ENCODE peak calls at places on chromosomes 3 and 15, in seven cellular contexts. I, S, T, J, K, M and P are unnamed samples.

GRCh38 chr15:100931143-100931890 is 12.2 kb downstream of the LRRK1 start:
- DNase-seq in I (no peak), S (no peak), T (no peak), J (no peak), K (no peak), M (peak; percentile 7), P (no peak)

GRCh38 chr3:11570789-11571495 is 72.8 kb downstream of the VGLL4 start:
- DNase-seq in I (no peak), S (no peak), T (no peak), J (no peak), K (no peak), M (no peak), P (no peak)

GRCh38 chr15:26572606-26573350 is 200.1 kb downstream of the GABRB3 start:
- DNase-seq in I (no peak), S (no peak), T (no peak), J (no peak), K (no peak), M (no peak), P (no peak)

GRCh38 chr15:29675791-29676301 is 146.4 kb downstream of the TJP1 start:
- DNase-seq in I (peak; percentile 49), S (peak; percentile 74), T (no peak), J (no peak), K (no peak), M (no peak), P (no peak)

GRCh38 chr3:197792019-197792647 is 1.1 kb downstream of the LRCH3 start:
- DNase-seq in I (no peak), S (no peak), T (peak; percentile 10), J (no peak), K (no peak), M (peak; percentile 28), P (no peak)

GRCh38 chr15:64694816-64695215 is 80.6 kb downstream of the RBPMS2 start:
- DNase-seq in I (peak; percentile 17), S (no peak), T (no peak), J (no peak), K (no peak), M (peak; percentile 18), P (no peak)

GRCh38 chr3:120688121-120688520 is 6.1 kb upstream of the HGD start:
- DNase-seq in I (no peak), S (no peak), T (no peak), J (no peak), K (no peak), M (peak; percentile 74), P (no peak)

GRCh38 chr3:178320481-178321352 is 215.5 kb upstream of the KCNMB2 start:
- DNase-seq in I (no peak), S (no peak), T (no peak), J (no peak), K (no peak), M (peak; percentile 77), P (no peak)

GRCh38 chr3:161220850-161221753 is at the start of gene NMD3:
- DNase-seq in I (peak; percentile 97), S (peak; percentile 98), T (peak; percentile 57), J (peak; percentile 94), K (peak; percentile 97), M (peak; percentile 98), P (peak; percentile 96)

GRCh38 chr3:190574473-190574872 is 60.6 kb downstream of the IL1RAP start:
- DNase-seq in I (no peak), S (no peak), T (no peak), J (no peak), K (no peak), M (no peak), P (no peak)

GRCh38 chr3:128495435-128495970 is 2.5 kb upstream of the GATA2 start:
- DNase-seq in I (peak; percentile 54), S (peak; percentile 43), T (no peak), J (no peak), K (no peak), M (no peak), P (peak; percentile 75)

GRCh38 chr15:41291065-41291631 is 41.2 kb downstream of the OIP5 start:
- DNase-seq in I (peak; percentile 77), S (no peak), T (no peak), J (no peak), K (peak; percentile 59), M (peak; percentile 15), P (no peak)

GRCh38 chr3:151330374-151330773 is 1.0 kb upstream of the P2RY13 start:
- DNase-seq in I (no peak), S (no peak), T (no peak), J (no peak), K (no peak), M (no peak), P (no peak)

GRCh38 chr15:71379893-71380292 is 264.6 kb downstream of the THSD4 start:
- DNase-seq in I (no peak), S (no peak), T (no peak), J (no peak), K (no peak), M (peak; percentile 26), P (no peak)

GRCh38 chr3:126540342-126540849 is 16.4 kb downstream of the CHST13 start:
- DNase-seq in I (peak; percentile 54), S (peak; percentile 36), T (no peak), J (peak; percentile 47), K (peak; percentile 71), M (peak; percentile 79), P (peak; percentile 37)

GRCh38 chr15:85760531-85761371 is 34.0 kb downstream of the KLHL25 start:
- DNase-seq in I (peak; percentile 73), S (no peak), T (no peak), J (no peak), K (no peak), M (no peak), P (no peak)

GRCh38 chr3:33035596-33035995 is 61.4 kb downstream of the GLB1 start:
- DNase-seq in I (no peak), S (no peak), T (no peak), J (no peak), K (no peak), M (peak; percentile 71), P (no peak)

GRCh38 chr15:47551079-47551478 is 166.2 kb upstream of the SEMA6D start:
- DNase-seq in I (no peak), S (peak; percentile 67), T (no peak), J (no peak), K (no peak), M (no peak), P (no peak)